ENCODE peak calls at places on chromosomes 12 and 14, in nine cellular contexts. F is AG10803; Z is activated effector memory CD4-positive, alpha-beta T cell treated with anti-CD3 and anti-CD28 coated beads, Interleukin-2, amount 50 U/mL, for 16 hours; M is H7; K is nucleus accumbens; V is SK-MEL-5; A is right cardiac atrium; T is GM04503; L is activated naive CD4-positive, alpha-beta T cell. S is an unnamed sample.

GRCh38 chr14:97978336-97978735 is 1181.2 kb downstream of the VRK1 start:
- DNase-seq in T (no peak), F (peak), L (peak), A (peak), M (peak), K (peak), V (peak), Z (peak), S (no peak)

GRCh38 chr12:47024463-47024862 is 55.0 kb upstream of the PCED1B start:
- DNase-seq in M (no peak), Z (no peak), K (no peak), L (no peak), T (no peak), F (no peak), V (no peak), A (no peak), S (no peak)

GRCh38 chr12:55188974-55189556 is 31.8 kb upstream of the OR10A7 start:
- DNase-seq in F (peak), M (peak), Z (peak), A (no peak), V (peak), L (no peak), T (peak), K (no peak), S (peak)

GRCh38 chr14:74141703-74142102 is 56.9 kb downstream of the LIN52 start:
- DNase-seq in F (peak), V (peak), L (no peak), T (peak), K (no peak), A (no peak), Z (no peak), M (no peak), S (no peak)

GRCh38 chr12:114447274-114447716 is 41.4 kb upstream of the TBX5 start:
- DNase-seq in L (no peak), M (peak), Z (no peak), K (no peak), T (no peak), F (no peak), V (no peak), A (peak), S (no peak)

GRCh38 chr12:109446-109845 is 42.9 kb downstream of the IQSEC3 start:
- DNase-seq in L (no peak), K (no peak), M (no peak), Z (peak), V (no peak), F (no peak), A (no peak), T (no peak), S (no peak)

GRCh38 chr12:79555006-79555925 is 135.5 kb downstream of the PAWR start:
- DNase-seq in T (peak), A (no peak), L (no peak), F (peak), K (no peak), V (peak), M (no peak), Z (no peak), S (peak)

GRCh38 chr14:67457782-67458181 is 30.7 kb downstream of the TMEM229B start:
- DNase-seq in V (no peak), Z (no peak), L (no peak), F (no peak), M (peak), T (no peak), K (no peak), A (peak), S (peak)

GRCh38 chr14:91998667-91999570 is 40.9 kb downstream of the TRIP11 start:
- DNase-seq in T (no peak), M (no peak), A (no peak), L (no peak), V (no peak), F (no peak), Z (no peak), K (no peak), S (no peak)

GRCh38 chr12:56941299-56942017 is 7.2 kb upstream of the SDR9C7 start:
- DNase-seq in K (no peak), F (peak), M (no peak), T (peak), L (no peak), Z (no peak), V (no peak), A (no peak), S (peak)

GRCh38 chr12:98985156-98985555 is 340.1 kb downstream of the APAF1 start:
- DNase-seq in M (no peak), K (no peak), L (no peak), T (no peak), Z (no peak), A (no peak), V (no peak), F (no peak), S (no peak)

GRCh38 chr12:93169536-93169935 is 208.2 kb upstream of the NUDT4 start:
- DNase-seq in Z (no peak), M (no peak), T (no peak), L (no peak), V (no peak), A (no peak), K (no peak), F (no peak), S (no peak)

GRCh38 chr12:1576410-1577240 is 17.8 kb downstream of the FBXL14 start:
- DNase-seq in V (no peak), A (peak), K (no peak), Z (no peak), T (peak), F (peak), M (no peak), L (no peak), S (peak)

GRCh38 chr12:47988073-47989022 is 15.9 kb downstream of the COL2A1 start:
- DNase-seq in K (no peak), F (peak), V (peak), A (no peak), Z (peak), T (no peak), M (peak), L (no peak), S (peak)

GRCh38 chr14:94867931-94868597 is 98.2 kb upstream of the GSC start:
- DNase-seq in Z (no peak), V (peak), L (no peak), M (peak), F (peak), K (peak), T (no peak), A (no peak), S (no peak)

GRCh38 chr14:33505963-33506329 is 444.9 kb downstream of the EGLN3 start:
- DNase-seq in A (no peak), Z (no peak), L (no peak), K (no peak), T (no peak), F (no peak), V (no peak), M (no peak), S (no peak)

GRCh38 chr12:56721721-56722120 is 3.4 kb downstream of the NACA start:
- DNase-seq in L (no peak), T (no peak), M (no peak), A (no peak), K (no peak), V (peak), F (no peak), Z (no peak), S (no peak)

GRCh38 chr14:104105071-104105821 is 19.7 kb downstream of the ASPG start:
- DNase-seq in F (no peak), T (no peak), A (peak), V (no peak), M (no peak), Z (peak), L (no peak), K (no peak), S (no peak)

GRCh38 chr12:2295941-2296461 is 243.2 kb downstream of the CACNA1C start:
- DNase-seq in V (no peak), F (peak), Z (no peak), M (no peak), L (no peak), K (no peak), A (no peak), T (no peak), S (peak)

GRCh38 chr12:121196902-121197301 is 13.0 kb upstream of the P2RX4 start:
- DNase-seq in T (no peak), F (no peak), K (no peak), L (no peak), M (no peak), A (no peak), Z (no peak), V (no peak), S (no peak)

GRCh38 chr12:77521458-77522115 is 309.1 kb upstream of the NAV3 start:
- DNase-seq in F (peak), A (no peak), T (peak), V (no peak), Z (no peak), M (no peak), L (no peak), K (no peak), S (peak)

GRCh38 chr14:85531141-85531593 is 1.2 kb downstream of the FLRT2 start:
- DNase-seq in T (no peak), M (peak), V (no peak), F (peak), A (peak), K (peak), Z (no peak), L (no peak), S (peak)

GRCh38 chr12:88624911-88625310 is 44.6 kb upstream of the KITLG start:
- DNase-seq in T (no peak), L (no peak), K (no peak), Z (no peak), A (no peak), V (peak), F (peak), M (no peak), S (peak)

GRCh38 chr12:115998119-115998633 is 279.3 kb downstream of the MED13L start:
- DNase-seq in T (peak), Z (no peak), L (no peak), V (peak), M (peak), K (no peak), F (peak), A (no peak), S (peak)

GRCh38 chr12:6095269-6095668 is 29.2 kb downstream of the VWF start:
- DNase-seq in Z (no peak), V (no peak), L (no peak), T (no peak), K (no peak), A (no peak), M (no peak), F (no peak), S (no peak)

GRCh38 chr12:12909995-12910391 is 18.6 kb downstream of the GPRC5A start:
- DNase-seq in L (no peak), F (no peak), M (no peak), T (no peak), A (no peak), K (no peak), Z (no peak), V (peak), S (peak)

GRCh38 chr12:19681007-19681406 is 241.7 kb downstream of the AEBP2 start:
- DNase-seq in M (no peak), K (no peak), A (no peak), Z (no peak), T (no peak), V (no peak), L (no peak), F (no peak), S (no peak)

GRCh38 chr12:6684609-6685008 is 4.6 kb downstream of the ZNF384 start:
- DNase-seq in M (peak), V (peak), Z (peak), F (no peak), T (no peak), K (no peak), L (no peak), A (no peak), S (peak)

GRCh38 chr12:52496590-52497071 is 3.6 kb upstream of the KRT6A start:
- DNase-seq in M (peak), K (no peak), V (no peak), T (peak), F (peak), L (no peak), Z (no peak), A (no peak), S (peak)

GRCh38 chr14:105026033-105026785 is 5.3 kb upstream of the CDCA4 start:
- DNase-seq in T (no peak), V (no peak), A (no peak), M (no peak), K (no peak), L (no peak), F (peak), Z (no peak), S (peak)

GRCh38 chr14:32669416-32669815 is 269.3 kb upstream of the NPAS3 start:
- DNase-seq in K (no peak), F (no peak), L (no peak), V (no peak), A (no peak), Z (no peak), M (no peak), T (no peak), S (peak)

GRCh38 chr14:65169351-65169750 is 67.0 kb upstream of the MAX start:
- DNase-seq in A (no peak), V (peak), T (no peak), F (peak), L (no peak), K (peak), M (no peak), Z (no peak), S (peak)

GRCh38 chr12:116538076-116538591 is 21.0 kb upstream of the MAP1LC3B2 start:
- DNase-seq in M (no peak), A (no peak), Z (no peak), T (no peak), V (no peak), F (no peak), L (no peak), K (no peak), S (no peak)

GRCh38 chr12:54452628-54453027 is 20.8 kb downstream of the GTSF1 start:
- DNase-seq in V (no peak), Z (no peak), K (no peak), M (peak), A (no peak), L (no peak), T (no peak), F (no peak), S (no peak)

GRCh38 chr12:80033457-80033856 is 65.9 kb upstream of the OTOGL start:
- DNase-seq in Z (no peak), K (no peak), L (no peak), V (peak), F (peak), T (peak), A (no peak), M (no peak), S (peak)